ENCODE peak calls at places on chromosome 16, in nine cellular contexts. E, H, T, X, B, I, C, Y and V are unnamed samples.

GRCh38 chr16:55367796-55368195 is 43.8 kb downstream of the IRX6 start:
- DNase-seq in E (no peak), H (no peak), T (no peak), X (peak), B (no peak), I (no peak), C (peak), Y (no peak), V (no peak)

GRCh38 chr16:56264609-56264972 is 73.3 kb downstream of the GNAO1 start:
- DNase-seq in E (no peak), H (no peak), T (no peak), X (no peak), B (no peak), I (no peak), C (no peak), Y (no peak), V (no peak)

GRCh38 chr16:85304337-85304736 is 192.1 kb upstream of the CIBAR2 start:
- DNase-seq in E (no peak), H (no peak), T (no peak), X (no peak), B (no peak), I (no peak), C (no peak), Y (no peak), V (no peak)

GRCh38 chr16:47018223-47018891 is 44.9 kb upstream of the DNAJA2 start:
- DNase-seq in E (peak), H (peak), T (no peak), X (no peak), B (no peak), I (peak), C (peak), Y (peak), V (peak)

GRCh38 chr16:724188-725040 is 1.8 kb downstream of the CCDC78 start:
- DNase-seq in E (no peak), H (no peak), T (no peak), X (no peak), B (no peak), I (no peak), C (no peak), Y (no peak), V (no peak)

GRCh38 chr16:84255050-84255810 is 15.4 kb upstream of the KCNG4 start:
- DNase-seq in E (no peak), H (no peak), T (no peak), X (no peak), B (no peak), I (no peak), C (no peak), Y (no peak), V (no peak)

GRCh38 chr16:84115919-84116719 is 623 bp downstream of the MBTPS1 start:
- DNase-seq in E (no peak), H (no peak), T (no peak), X (no peak), B (no peak), I (no peak), C (peak), Y (peak), V (no peak)

GRCh38 chr16:30722916-30723315 is 23.9 kb downstream of the SRCAP start:
- DNase-seq in E (no peak), H (no peak), T (no peak), X (no peak), B (no peak), I (no peak), C (no peak), Y (no peak), V (no peak)

GRCh38 chr16:85569615-85570212 is 43.4 kb upstream of the GSE1 start:
- DNase-seq in E (no peak), H (peak), T (no peak), X (no peak), B (no peak), I (no peak), C (peak), Y (no peak), V (no peak)

GRCh38 chr16:17488506-17488905 is 17.7 kb upstream of the XYLT1 start:
- DNase-seq in E (no peak), H (no peak), T (no peak), X (no peak), B (no peak), I (no peak), C (no peak), Y (no peak), V (no peak)

GRCh38 chr16:69939821-69940585 is 11.1 kb upstream of the CLEC18A start:
- DNase-seq in E (no peak), H (no peak), T (no peak), X (no peak), B (no peak), I (no peak), C (no peak), Y (no peak), V (no peak)

GRCh38 chr16:16131659-16132058 is 91.6 kb downstream of the ABCC6 start:
- DNase-seq in E (no peak), H (no peak), T (no peak), X (no peak), B (no peak), I (no peak), C (no peak), Y (no peak), V (no peak)

GRCh38 chr16:59612094-59612493 is 878.0 kb upstream of the GOT2 start:
- DNase-seq in E (no peak), H (no peak), T (no peak), X (no peak), B (no peak), I (no peak), C (no peak), Y (no peak), V (no peak)

GRCh38 chr16:3902731-3903130 is 22.2 kb upstream of the CREBBP start:
- DNase-seq in E (no peak), H (no peak), T (no peak), X (no peak), B (no peak), I (no peak), C (no peak), Y (no peak), V (no peak)

GRCh38 chr16:28210979-28211505 is 723 bp downstream of the XPO6 start:
- DNase-seq in E (peak), H (no peak), T (peak), X (no peak), B (no peak), I (peak), C (peak), Y (peak), V (peak)

GRCh38 chr16:85330694-85331188 is 218.5 kb upstream of the CIBAR2 start:
- DNase-seq in E (peak), H (no peak), T (peak), X (peak), B (peak), I (no peak), C (peak), Y (no peak), V (no peak)

GRCh38 chr16:13056607-13057006 is 155.2 kb downstream of the SHISA9 start:
- DNase-seq in E (no peak), H (peak), T (no peak), X (no peak), B (no peak), I (no peak), C (no peak), Y (no peak), V (no peak)

GRCh38 chr16:85615852-85616607 is 2.9 kb downstream of the GSE1 start:
- DNase-seq in E (peak), H (peak), T (peak), X (no peak), B (no peak), I (peak), C (peak), Y (peak), V (peak)

GRCh38 chr16:66044089-66044488 is 322.4 kb upstream of the CDH5 start:
- DNase-seq in E (no peak), H (no peak), T (no peak), X (no peak), B (no peak), I (no peak), C (no peak), Y (no peak), V (no peak)

GRCh38 chr16:80208015-80208414 is 332.8 kb upstream of the DYNLRB2 start:
- DNase-seq in E (no peak), H (no peak), T (no peak), X (no peak), B (no peak), I (no peak), C (no peak), Y (no peak), V (no peak)

GRCh38 chr16:75224683-75225082 is 5.9 kb downstream of the CTRB1 start:
- DNase-seq in E (no peak), H (no peak), T (peak), X (no peak), B (no peak), I (no peak), C (no peak), Y (no peak), V (no peak)

GRCh38 chr16:88132836-88133506 is 181.7 kb downstream of the BANP start:
- DNase-seq in E (peak), H (no peak), T (peak), X (no peak), B (no peak), I (no peak), C (no peak), Y (no peak), V (peak)

GRCh38 chr16:10314811-10315210 is 71.0 kb upstream of the ATF7IP2 start:
- DNase-seq in E (no peak), H (no peak), T (no peak), X (no peak), B (no peak), I (no peak), C (peak), Y (no peak), V (no peak)

GRCh38 chr16:54846761-54847160 is 83.9 kb upstream of the IRX5 start:
- DNase-seq in E (no peak), H (no peak), T (no peak), X (no peak), B (no peak), I (no peak), C (no peak), Y (no peak), V (no peak)

GRCh38 chr16:35196313-35196712 is 1736.9 kb downstream of the TP53TG3F start:
- DNase-seq in E (no peak), H (no peak), T (no peak), X (no peak), B (no peak), I (no peak), C (no peak), Y (no peak), V (no peak)

GRCh38 chr16:590165-590874 is 454 bp downstream of the RAB40C start:
- DNase-seq in E (no peak), H (no peak), T (peak), X (no peak), B (no peak), I (no peak), C (peak), Y (peak), V (no peak)

DNA sequence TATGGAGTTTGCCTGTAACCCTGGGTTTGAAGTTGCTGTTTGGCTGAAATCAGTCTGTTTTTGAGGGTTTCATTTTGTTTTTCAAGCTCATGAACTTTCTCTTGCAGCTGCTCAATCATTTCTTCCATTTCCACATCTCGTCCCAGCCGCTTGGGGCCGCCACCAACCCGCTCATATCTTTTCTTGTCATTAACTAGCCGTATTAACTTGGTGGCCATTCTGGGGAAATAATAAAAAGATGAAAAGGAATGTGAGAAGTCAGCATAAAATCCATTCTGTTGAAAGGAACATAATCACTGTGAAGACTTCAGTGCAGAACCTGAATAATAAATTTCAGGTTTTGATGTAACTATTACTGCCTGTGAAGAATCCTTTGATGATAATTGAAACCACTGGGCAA is 11.5 kb downstream of the RPGRIP1L start:
- DNase-seq in E (no peak), H (no peak), T (no peak), X (no peak), B (no peak), I (peak), C (peak), Y (no peak), V (no peak)
- TF ChIP-seq CTCF in E (no peak), H (no peak), T (no peak), X (peak), B (no peak), I (no peak), C (peak), Y (peak), V (no peak)

GRCh38 chr16:50677351-50677750 is 3.8 kb downstream of the SNX20 start:
- DNase-seq in E (no peak), H (no peak), T (no peak), X (no peak), B (no peak), I (peak), C (no peak), Y (no peak), V (no peak)
- TF ChIP-seq CTCF in E (peak), H (peak), T (peak), X (peak), B (peak), I (peak), C (peak), Y (no peak), V (peak)

GRCh38 chr16:11367483-11367906 is 22.2 kb downstream of the RMI2 start:
- DNase-seq in E (no peak), H (no peak), T (no peak), X (no peak), B (no peak), I (no peak), C (no peak), Y (no peak), V (no peak)

GRCh38 chr16:11374255-11374654 is 29.0 kb downstream of the RMI2 start:
- DNase-seq in E (no peak), H (no peak), T (no peak), X (no peak), B (no peak), I (no peak), C (no peak), Y (no peak), V (no peak)

GRCh38 chr16:11372924-11373306 is 27.7 kb downstream of the RMI2 start:
- DNase-seq in E (no peak), H (no peak), T (no peak), X (no peak), B (no peak), I (no peak), C (no peak), Y (no peak), V (no peak)

GRCh38 chr16:11370084-11370931 is 25.0 kb downstream of the RMI2 start:
- DNase-seq in E (no peak), H (peak), T (no peak), X (no peak), B (no peak), I (no peak), C (no peak), Y (no peak), V (peak)

DNA sequence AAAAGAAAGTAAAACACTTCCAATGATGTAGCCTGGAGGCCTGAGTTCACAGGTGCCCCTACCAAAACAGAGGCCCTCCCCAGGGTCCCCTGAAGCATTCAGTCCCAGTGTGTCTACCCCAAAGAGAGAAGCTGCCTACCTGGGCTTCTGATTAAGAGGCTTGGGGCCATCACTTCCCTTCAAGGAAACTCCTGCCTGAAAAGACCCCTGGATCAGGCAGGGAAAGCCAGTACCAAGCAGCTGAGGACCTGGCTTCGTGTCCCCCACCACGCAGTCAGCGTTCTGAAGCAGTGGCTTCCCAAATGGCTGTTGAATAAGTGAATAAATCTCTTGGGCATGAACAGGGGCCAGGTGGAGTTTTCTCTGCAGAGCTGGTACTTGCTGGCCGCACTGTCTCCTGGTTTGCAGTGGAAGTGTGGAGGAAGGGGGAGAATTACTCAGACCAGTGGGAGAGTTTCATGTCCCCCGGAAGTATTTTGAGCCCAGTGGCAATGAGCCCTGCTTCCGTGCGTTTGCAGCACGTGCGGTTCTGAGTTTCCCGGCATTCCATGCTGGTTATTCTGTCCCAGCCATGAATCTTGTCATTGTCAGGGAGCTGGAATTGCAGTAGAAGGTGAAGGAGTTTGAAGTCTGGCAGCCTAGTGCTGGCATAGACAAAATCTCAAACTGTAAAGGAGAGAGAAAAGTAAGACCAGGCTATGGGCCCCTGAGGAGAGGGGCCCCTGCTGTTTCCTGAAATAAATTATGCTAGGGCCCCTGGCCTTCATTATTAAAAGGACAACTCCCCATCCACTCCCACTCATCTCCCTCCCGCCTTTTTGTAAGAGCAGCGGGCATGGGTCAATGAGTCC is 27.0 kb downstream of the RMI2 start:
- DNase-seq in E (no peak), H (no peak), T (no peak), X (no peak), B (no peak), I (no peak), C (no peak), Y (no peak), V (no peak)
- TF ChIP-seq CTCF in E (no peak), H (no peak), T (no peak), X (no peak), B (no peak), I (no peak), C (no peak), Y (no peak), V (no peak)

GRCh38 chr16:53773881-53774280 is 69.9 kb downstream of the FTO start:
- DNase-seq in E (no peak), H (no peak), T (no peak), X (no peak), B (no peak), I (no peak), C (no peak), Y (no peak), V (no peak)

GRCh38 chr16:53775821-53776431 is 72.0 kb downstream of the FTO start:
- DNase-seq in E (no peak), H (no peak), T (no peak), X (peak), B (peak), I (no peak), C (peak), Y (no peak), V (no peak)

GRCh38 chr16:53771655-53772497 is 67.9 kb downstream of the FTO start:
- DNase-seq in E (no peak), H (no peak), T (no peak), X (no peak), B (no peak), I (no peak), C (peak), Y (no peak), V (no peak)

GRCh38 chr16:53775106-53775820 is 71.3 kb downstream of the FTO start:
- DNase-seq in E (no peak), H (no peak), T (no peak), X (no peak), B (no peak), I (no peak), C (no peak), Y (no peak), V (no peak)

DNA sequence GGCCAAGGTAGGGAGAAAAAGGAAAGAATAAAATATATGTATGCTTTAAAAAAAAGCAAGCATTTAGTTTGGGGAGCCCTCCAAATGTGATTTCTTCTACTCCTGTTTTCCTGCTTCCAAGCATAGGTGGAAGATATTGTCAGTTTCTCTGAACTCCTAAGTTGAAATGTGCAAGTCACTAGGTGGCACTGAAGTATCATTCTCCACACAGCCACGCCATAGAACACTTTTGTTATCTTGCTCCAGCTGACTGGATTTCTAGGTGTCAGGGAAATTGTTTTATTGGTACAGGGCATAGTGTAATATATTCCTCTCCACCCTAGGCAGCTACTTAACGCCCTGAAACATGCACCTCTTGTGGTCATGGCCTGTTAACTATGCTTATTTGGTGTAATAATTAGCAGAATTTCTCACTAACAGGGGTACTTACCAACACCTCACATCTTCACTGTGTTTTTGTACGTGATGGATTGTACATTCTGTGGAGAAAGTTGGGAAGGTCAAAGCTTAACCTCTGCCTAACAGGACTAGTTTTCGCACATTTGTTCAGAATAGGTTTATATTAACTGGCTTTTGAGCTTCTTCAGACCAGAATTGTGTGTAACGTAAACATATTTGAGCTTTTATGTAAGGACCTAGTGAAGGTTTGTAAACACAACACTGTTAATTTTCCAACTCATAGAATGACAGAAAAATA is 69.3 kb downstream of the FTO start:
- DNase-seq in E (peak), H (peak), T (no peak), X (no peak), B (no peak), I (peak), C (peak), Y (peak), V (no peak)
- TF ChIP-seq CTCF in E (peak), H (peak), T (peak), X (peak), B (peak), I (no peak), C (peak), Y (peak), V (peak)

GRCh38 chr16:81417210-81417609 is 27.4 kb upstream of the CMIP start:
- DNase-seq in E (no peak), H (no peak), T (no peak), X (no peak), B (no peak), I (no peak), C (no peak), Y (no peak), V (no peak)
- TF ChIP-seq CTCF in E (no peak), H (no peak), T (no peak), X (no peak), B (no peak), I (no peak), C (no peak), Y (no peak), V (no peak)

DNA sequence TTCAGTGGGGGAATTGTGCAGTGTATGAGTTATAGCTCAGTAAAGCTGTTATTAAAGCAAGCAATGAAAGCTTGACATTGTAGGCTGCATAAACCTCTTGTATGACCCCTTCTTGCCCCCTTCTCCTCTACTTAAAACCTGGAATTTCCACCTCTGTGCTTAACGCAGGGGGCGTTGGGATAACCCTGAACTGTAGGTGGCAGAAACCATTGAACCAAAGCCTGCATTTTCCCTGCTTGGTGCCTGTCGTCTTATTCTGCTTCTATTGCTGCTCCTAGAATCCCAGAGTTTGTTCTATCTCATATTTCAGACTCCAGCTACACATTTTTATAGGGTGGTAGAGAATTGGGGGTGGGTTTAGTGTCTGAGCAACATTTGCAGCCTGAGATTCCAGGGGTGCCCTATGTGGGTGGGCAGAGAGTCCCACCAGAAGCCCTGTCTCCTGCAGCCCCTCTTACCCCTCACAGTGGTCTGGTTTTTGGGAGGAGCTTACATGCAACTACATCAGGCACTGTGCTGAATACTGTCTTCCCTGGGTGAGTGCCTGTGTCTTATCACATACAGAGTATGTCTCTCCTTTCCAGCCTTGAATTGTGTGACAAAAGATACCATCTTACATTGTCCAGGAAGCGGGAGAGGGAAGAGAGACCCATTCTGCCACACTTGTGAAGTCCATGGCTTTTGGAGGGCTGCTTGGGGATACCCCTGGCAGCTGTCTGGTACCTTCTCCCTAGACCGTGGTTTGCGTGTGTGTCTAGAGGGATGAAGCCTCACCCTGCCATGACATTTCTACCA is 407.7 kb upstream of the EEF2KMT start:
- DNase-seq in E (peak), H (no peak), T (no peak), X (no peak), B (no peak), I (no peak), C (no peak), Y (no peak), V (no peak)
- TF ChIP-seq CTCF in E (peak), H (no peak), T (no peak), X (no peak), B (no peak), I (no peak), C (no peak), Y (no peak), V (no peak)

GRCh38 chr16:87046235-87046634 is 271.0 kb downstream of the C16orf95 start:
- DNase-seq in E (no peak), H (no peak), T (no peak), X (no peak), B (no peak), I (no peak), C (no peak), Y (no peak), V (no peak)
- TF ChIP-seq CTCF in E (no peak), H (no peak), T (no peak), X (no peak), B (no peak), I (no peak), C (no peak), Y (no peak), V (no peak)